ENCODE peak calls at places on chromosomes 3 and 15, in eight cellular contexts. D is GM23338, H is tibial artery, Q is choroid plexus epithelial cell, C is fibroblast of pulmonary artery, N is AG09309, A is fibroblast of lung, K is brain microvascular endothelial cell. O is an unnamed sample.

GRCh38 chr3:64998317-64998716 is 310.5 kb upstream of the ADAMTS9 start:
- DNase-seq in C (no peak), A (no peak), K (no peak), N (no peak), D (no peak), Q (no peak), H (no peak), O (no peak)

GRCh38 chr3:28903171-28903601 is 377.7 kb upstream of the RBMS3 start:
- DNase-seq in N (no peak), H (peak; percentile 60), A (no peak), K (no peak), C (no peak), Q (no peak), D (no peak), O (no peak)

GRCh38 chr3:53089511-53089910 is 40.7 kb downstream of the RFT1 start:
- DNase-seq in Q (peak; percentile 33), D (no peak), K (peak; percentile 8), H (no peak), C (peak; percentile 56), A (no peak), N (no peak), O (no peak)

GRCh38 chr3:160804762-160805161 is 48.7 kb downstream of the PPM1L start:
- DNase-seq in C (no peak), N (no peak), K (peak; percentile 19), Q (peak; percentile 33), H (peak; percentile 80), A (no peak), D (peak; percentile 21), O (no peak)

GRCh38 chr3:167372138-167372537 is 8.0 kb downstream of the ZBBX start:
- DNase-seq in K (no peak), A (no peak), D (peak; percentile 67), C (no peak), Q (no peak), H (no peak), N (no peak), O (no peak)

GRCh38 chr15:77784361-77785292 is 151.9 kb upstream of the LINGO1 start:
- DNase-seq in C (peak; percentile 17), Q (peak; percentile 19), D (peak; percentile 87), N (no peak), A (no peak), K (peak; percentile 4), H (no peak), O (peak; percentile 7)

GRCh38 chr3:23706116-23706515 is 99.6 kb upstream of the UBE2E1 start:
- DNase-seq in D (no peak), C (no peak), N (no peak), Q (no peak), H (no peak), A (peak; percentile 67), K (no peak), O (no peak)

GRCh38 chr15:50377867-50378751 is 23.1 kb upstream of the GABPB1 start:
- DNase-seq in N (no peak), Q (peak; percentile 28), C (peak; percentile 47), H (no peak), K (no peak), A (no peak), D (no peak), O (no peak)

GRCh38 chr3:146543461-146544012 is 870 bp downstream of the PLSCR1 start:
- DNase-seq in C (peak; percentile 66), H (no peak), A (peak; percentile 50), N (no peak), D (no peak), K (no peak), Q (peak; percentile 48), O (peak; percentile 84)

GRCh38 chr15:58606577-58607080 is 142.9 kb downstream of the ADAM10 start:
- DNase-seq in Q (no peak), A (no peak), C (no peak), D (no peak), H (no peak), N (no peak), K (no peak), O (no peak)

GRCh38 chr15:71256934-71257333 is 141.7 kb downstream of the THSD4 start:
- DNase-seq in D (peak; percentile 39), K (no peak), H (no peak), C (no peak), Q (no peak), N (no peak), A (no peak), O (no peak)

GRCh38 chr3:124985358-124985757 is 50.8 kb upstream of the MUC13 start:
- DNase-seq in N (peak; percentile 40), A (peak; percentile 84), Q (peak; percentile 65), K (peak; percentile 44), C (peak; percentile 86), D (no peak), H (no peak), O (peak; percentile 91)

GRCh38 chr15:78241017-78241416 is 6.7 kb upstream of the ACSBG1 start:
- DNase-seq in H (peak; percentile 86), K (peak; percentile 77), A (peak; percentile 47), C (peak; percentile 80), Q (peak; percentile 85), D (peak; percentile 91), N (peak; percentile 8), O (peak; percentile 74)

GRCh38 chr3:48473617-48473952 is 27.0 kb downstream of the ATRIP start:
- DNase-seq in C (no peak), A (no peak), Q (no peak), K (no peak), D (no peak), H (peak; percentile 53), N (no peak), O (no peak)
- H3K4me3 ChIP-seq in C (no peak overlapping the region), A (no peak overlapping the region), Q (no peak overlapping the region), K (no peak overlapping the region), D (peak overlapping the region; percentile 60), H (peak overlapping the region; percentile 70), N (no peak overlapping the region), O (no peak overlapping the region)

GRCh38 chr15:101151286-101151685 is 100.6 kb downstream of the CHSY1 start:
- DNase-seq in N (no peak), H (peak; percentile 25), D (no peak), C (no peak), A (no peak), Q (no peak), K (no peak), O (no peak)

GRCh38 chr15:101150723-101151040 is 101.2 kb downstream of the CHSY1 start:
- DNase-seq in A (no peak), H (peak; percentile 24), Q (no peak), K (no peak), C (no peak), D (no peak), N (no peak), O (no peak)

GRCh38 chr15:101149864-101150722 is 101.8 kb downstream of the CHSY1 start:
- DNase-seq in D (peak; percentile 1), N (no peak), C (no peak), K (no peak), Q (no peak), H (peak; percentile 51), A (no peak), O (no peak)

GRCh38 chr15:101153801-101154656 is 97.8 kb downstream of the CHSY1 start:
- DNase-seq in A (no peak), C (no peak), N (no peak), H (peak; percentile 46), Q (no peak), K (no peak), D (no peak), O (no peak)

GRCh38 chr15:101152914-101153313 is 98.9 kb downstream of the CHSY1 start:
- DNase-seq in K (no peak), A (no peak), C (no peak), D (peak; percentile 83), Q (no peak), H (peak; percentile 38), N (no peak), O (no peak)
- TF ChIP-seq CTCF in K (peak; percentile 66), A (peak; percentile 39), C (peak; percentile 36), D (peak; percentile 67), Q (peak; percentile 46), H (no peak), N (peak; percentile 42), O (peak; percentile 44)

DNA sequence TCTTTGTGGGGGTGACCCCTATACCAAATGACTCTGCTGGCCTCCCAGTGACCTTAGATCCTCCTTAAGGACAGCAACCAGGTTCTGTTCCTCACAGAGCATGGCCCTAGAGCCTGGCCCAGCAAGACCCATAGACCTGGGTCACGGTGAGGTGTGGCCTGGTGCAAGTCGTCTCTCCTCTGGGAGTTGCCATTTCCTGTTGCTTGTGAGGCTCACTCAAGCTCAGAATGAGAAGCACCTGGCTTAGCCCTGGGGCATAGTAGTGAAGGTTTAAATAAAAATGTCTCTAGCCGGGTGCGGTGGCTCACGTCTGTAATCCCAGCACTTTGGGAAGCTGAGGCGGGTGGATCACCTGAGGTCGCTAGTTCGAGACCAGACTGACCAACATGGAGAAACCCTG is 131.3 kb downstream of the SMAD6 start:
- DNase-seq in C (no peak), H (peak; percentile 43), N (no peak), D (no peak), K (no peak), Q (no peak), A (no peak), O (no peak)
- H3K4me3 ChIP-seq in C (no peak overlapping the region), H (no peak overlapping the region), N (no peak overlapping the region), D (no peak overlapping the region), K (no peak overlapping the region), Q (no peak overlapping the region), A (no peak overlapping the region), O (no peak overlapping the region)

GRCh38 chr3:168653255-168653654 is 557.5 kb upstream of the GOLIM4 start:
- DNase-seq in A (no peak), H (no peak), Q (no peak), D (peak; percentile 35), K (no peak), N (no peak), C (no peak), O (no peak)

GRCh38 chr3:168648321-168648720 is 552.6 kb upstream of the GOLIM4 start:
- DNase-seq in N (no peak), C (no peak), Q (no peak), H (no peak), K (no peak), A (no peak), D (no peak), O (no peak)

DNA sequence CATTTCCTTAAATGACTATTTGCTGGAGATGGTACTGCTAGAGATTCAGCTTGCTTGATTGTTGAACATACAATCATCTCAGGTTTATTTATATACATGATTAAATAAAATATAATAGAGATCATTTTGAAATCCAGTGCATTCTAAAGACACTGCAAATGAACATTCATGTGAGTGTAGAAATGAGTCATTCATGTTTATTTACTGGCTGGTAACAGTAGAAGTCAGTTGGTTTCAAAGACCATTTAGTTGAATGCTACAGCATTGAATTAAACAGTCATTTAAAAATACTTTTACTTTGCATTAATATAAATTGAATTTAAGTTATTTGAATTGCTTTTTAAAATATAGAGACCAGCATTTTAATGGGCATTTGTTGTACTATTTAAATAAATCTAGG is 551.9 kb upstream of the GOLIM4 start:
- DNase-seq in H (no peak), N (no peak), C (no peak), K (no peak), A (peak; percentile 2), D (no peak), Q (no peak), O (no peak)
- TF ChIP-seq CTCF in H (no peak), N (no peak), C (no peak), K (no peak), A (no peak), D (no peak), Q (no peak), O (no peak)

DNA sequence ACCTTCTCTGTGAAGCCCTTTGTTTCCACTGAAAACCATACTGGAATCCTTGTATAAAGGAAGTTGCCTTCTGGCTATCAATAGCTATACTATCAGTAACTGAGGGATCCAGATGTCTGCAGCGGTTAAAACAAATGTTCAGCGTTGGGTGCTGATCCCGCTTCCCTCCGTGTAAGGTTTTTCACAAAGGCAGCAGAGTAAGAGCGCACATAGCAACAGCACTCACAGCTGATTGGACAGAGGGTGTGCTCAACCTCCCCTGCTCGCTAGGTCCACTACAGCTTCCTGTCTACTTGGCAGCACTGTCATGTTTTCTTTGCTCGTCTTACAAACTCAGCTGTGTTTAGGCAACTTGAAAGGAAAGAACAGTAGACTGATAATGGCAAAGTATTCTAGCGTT is 27.3 kb downstream of the ATOSA start:
- DNase-seq in K (peak; percentile 92), N (peak; percentile 80), A (peak; percentile 97), Q (peak; percentile 99), H (peak; percentile 76), C (peak; percentile 96), D (peak; percentile 77), O (peak; percentile 90)
- H3K4me3 ChIP-seq in K (peak overlapping the region; percentile 46), N (peak overlapping the region; percentile 19), A (peak overlapping the region; percentile 42), Q (peak overlapping the region; percentile 51), H (peak overlapping the region; percentile 26), C (peak overlapping the region; percentile 47), D (peak overlapping the region; percentile 7), O (peak overlapping the region; percentile 45)

O was measured in fibroblast of the aortic adventitia.